ENCODE peak calls at places on chromosomes 11 and 22, in six cellular contexts. One of them, this sample, is unnamed.

GRCh38 chr11:106389096-106389495 is 311.6 kb downstream of the AASDHPPT start:
- DNase-seq in HCT116: no peak
- DNase-seq in astrocyte: peak
- DNase-seq in heart left ventricle: no peak
- DNase-seq in right atrium auricular region: no peak
- DNase-seq in fibroblast of pulmonary artery: peak
- DNase-seq in this sample: peak

GRCh38 chr11:66136752-66137123 is 66.7 kb downstream of the PACS1 start:
- DNase-seq in HCT116: no peak
- DNase-seq in astrocyte: peak
- DNase-seq in heart left ventricle: no peak
- DNase-seq in right atrium auricular region: no peak
- DNase-seq in fibroblast of pulmonary artery: peak
- DNase-seq in this sample: peak

GRCh38 chr11:32072872-32073661 is 17.8 kb upstream of the RCN1 start:
- DNase-seq in HCT116: no peak
- DNase-seq in astrocyte: no peak
- DNase-seq in heart left ventricle: no peak
- DNase-seq in right atrium auricular region: no peak
- DNase-seq in fibroblast of pulmonary artery: no peak
- DNase-seq in this sample: no peak

GRCh38 chr11:116211166-116211565 is 561.6 kb downstream of the BUD13 start:
- DNase-seq in HCT116: no peak
- DNase-seq in astrocyte: no peak
- DNase-seq in heart left ventricle: no peak
- DNase-seq in right atrium auricular region: no peak
- DNase-seq in fibroblast of pulmonary artery: no peak
- DNase-seq in this sample: no peak

GRCh38 chr11:34599406-34599901 is 21.4 kb upstream of the EHF start:
- DNase-seq in HCT116: peak
- DNase-seq in astrocyte: peak
- DNase-seq in heart left ventricle: no peak
- DNase-seq in right atrium auricular region: no peak
- DNase-seq in fibroblast of pulmonary artery: peak
- DNase-seq in this sample: peak

GRCh38 chr11:32643526-32643925 is 59.9 kb downstream of the EIF3M start:
- DNase-seq in HCT116: no peak
- DNase-seq in astrocyte: peak
- DNase-seq in heart left ventricle: no peak
- DNase-seq in right atrium auricular region: no peak
- DNase-seq in fibroblast of pulmonary artery: peak
- DNase-seq in this sample: peak

GRCh38 chr11:108324587-108324986 is 101.7 kb downstream of the ATM start:
- DNase-seq in HCT116: no peak
- DNase-seq in astrocyte: peak
- DNase-seq in heart left ventricle: no peak
- DNase-seq in right atrium auricular region: no peak
- DNase-seq in fibroblast of pulmonary artery: peak
- DNase-seq in this sample: no peak

GRCh38 chr11:37371346-37371970 is 773.4 kb upstream of the RAG2 start:
- DNase-seq in HCT116: no peak
- DNase-seq in astrocyte: no peak
- DNase-seq in heart left ventricle: no peak
- DNase-seq in right atrium auricular region: no peak
- DNase-seq in fibroblast of pulmonary artery: no peak
- DNase-seq in this sample: no peak

GRCh38 chr11:76408171-76408965 is 27.2 kb downstream of the GVQW3 start:
- DNase-seq in HCT116: no peak
- DNase-seq in astrocyte: no peak
- DNase-seq in heart left ventricle: no peak
- DNase-seq in right atrium auricular region: no peak
- DNase-seq in fibroblast of pulmonary artery: no peak
- DNase-seq in this sample: no peak

GRCh38 chr22:44828193-44828592 is 75.8 kb downstream of the ARHGAP8 start:
- DNase-seq in HCT116: no peak
- DNase-seq in astrocyte: no peak
- DNase-seq in heart left ventricle: no peak
- DNase-seq in right atrium auricular region: no peak
- DNase-seq in fibroblast of pulmonary artery: no peak
- DNase-seq in this sample: no peak

GRCh38 chr22:40443675-40444482 is 73.5 kb downstream of the SGSM3 start:
- DNase-seq in HCT116: no peak
- DNase-seq in astrocyte: no peak
- DNase-seq in heart left ventricle: no peak
- DNase-seq in right atrium auricular region: peak
- DNase-seq in fibroblast of pulmonary artery: no peak
- DNase-seq in this sample: no peak

GRCh38 chr11:23732026-23732425 is 764.8 kb upstream of the LUZP2 start:
- DNase-seq in HCT116: no peak
- DNase-seq in astrocyte: peak
- DNase-seq in heart left ventricle: no peak
- DNase-seq in right atrium auricular region: no peak
- DNase-seq in fibroblast of pulmonary artery: peak
- DNase-seq in this sample: peak

GRCh38 chr22:38706101-38706884 is 549 bp downstream of the GTPBP1 start:
- DNase-seq in HCT116: no peak
- DNase-seq in astrocyte: no peak
- DNase-seq in heart left ventricle: peak
- DNase-seq in right atrium auricular region: peak
- DNase-seq in fibroblast of pulmonary artery: peak
- DNase-seq in this sample: no peak

GRCh38 chr11:59557940-59558643 is 46.8 kb downstream of the OR4D9 start:
- DNase-seq in HCT116: no peak
- DNase-seq in astrocyte: no peak
- DNase-seq in heart left ventricle: no peak
- DNase-seq in right atrium auricular region: no peak
- DNase-seq in fibroblast of pulmonary artery: no peak
- DNase-seq in this sample: no peak

GRCh38 chr22:30438559-30438958 is 13.0 kb downstream of the MTFP1 start:
- DNase-seq in HCT116: no peak
- DNase-seq in astrocyte: no peak
- DNase-seq in heart left ventricle: no peak
- DNase-seq in right atrium auricular region: no peak
- DNase-seq in fibroblast of pulmonary artery: no peak
- DNase-seq in this sample: no peak

GRCh38 chr22:21446827-21447690 is 20.1 kb upstream of the TMEM191C start:
- DNase-seq in HCT116: no peak
- DNase-seq in astrocyte: no peak
- DNase-seq in heart left ventricle: no peak
- DNase-seq in right atrium auricular region: peak
- DNase-seq in fibroblast of pulmonary artery: no peak
- DNase-seq in this sample: no peak

GRCh38 chr22:50571264-50572175 is 6.7 kb downstream of the CPT1B start:
- DNase-seq in HCT116: no peak
- DNase-seq in astrocyte: no peak
- DNase-seq in heart left ventricle: peak
- DNase-seq in right atrium auricular region: no peak
- DNase-seq in fibroblast of pulmonary artery: no peak
- DNase-seq in this sample: no peak

GRCh38 chr11:83278351-83278750 is 7.8 kb downstream of the CCDC90B start:
- DNase-seq in HCT116: no peak
- DNase-seq in astrocyte: peak
- DNase-seq in heart left ventricle: no peak
- DNase-seq in right atrium auricular region: no peak
- DNase-seq in fibroblast of pulmonary artery: peak
- DNase-seq in this sample: no peak

GRCh38 chr11:66015094-66015881 is 3.5 kb downstream of the CST6 start:
- DNase-seq in HCT116: peak
- DNase-seq in astrocyte: peak
- DNase-seq in heart left ventricle: peak
- DNase-seq in right atrium auricular region: no peak
- DNase-seq in fibroblast of pulmonary artery: peak
- DNase-seq in this sample: no peak

GRCh38 chr22:48379371-48379770 is 1448.3 kb downstream of the BRD1 start:
- DNase-seq in HCT116: no peak
- DNase-seq in astrocyte: no peak
- DNase-seq in heart left ventricle: no peak
- DNase-seq in right atrium auricular region: no peak
- DNase-seq in fibroblast of pulmonary artery: no peak
- DNase-seq in this sample: no peak

GRCh38 chr22:29816980-29817379 is 21.1 kb downstream of the ASCC2 start:
- DNase-seq in HCT116: no peak
- DNase-seq in astrocyte: no peak
- DNase-seq in heart left ventricle: no peak
- DNase-seq in right atrium auricular region: no peak
- DNase-seq in fibroblast of pulmonary artery: no peak
- DNase-seq in this sample: no peak

GRCh38 chr11:64694026-64694755 is 28.8 kb downstream of the NRXN2 start:
- DNase-seq in HCT116: no peak
- DNase-seq in astrocyte: no peak
- DNase-seq in heart left ventricle: no peak
- DNase-seq in right atrium auricular region: no peak
- DNase-seq in fibroblast of pulmonary artery: no peak
- DNase-seq in this sample: no peak

GRCh38 chr11:36149538-36150242 is 139.5 kb downstream of the COMMD9 start:
- DNase-seq in HCT116: peak
- DNase-seq in astrocyte: peak
- DNase-seq in heart left ventricle: peak
- DNase-seq in right atrium auricular region: peak
- DNase-seq in fibroblast of pulmonary artery: peak
- DNase-seq in this sample: peak

GRCh38 chr11:129696309-129696989 is 119.2 kb upstream of the TMEM45B start:
- DNase-seq in HCT116: no peak
- DNase-seq in astrocyte: no peak
- DNase-seq in heart left ventricle: no peak
- DNase-seq in right atrium auricular region: no peak
- DNase-seq in fibroblast of pulmonary artery: no peak
- DNase-seq in this sample: no peak

GRCh38 chr11:129691154-129691553 is 124.5 kb upstream of the TMEM45B start:
- DNase-seq in HCT116: no peak
- DNase-seq in astrocyte: no peak
- DNase-seq in heart left ventricle: no peak
- DNase-seq in right atrium auricular region: no peak
- DNase-seq in fibroblast of pulmonary artery: no peak
- DNase-seq in this sample: no peak

GRCh38 chr11:129695543-129696308 is 119.9 kb upstream of the TMEM45B start:
- DNase-seq in HCT116: peak
- DNase-seq in astrocyte: peak
- DNase-seq in heart left ventricle: peak
- DNase-seq in right atrium auricular region: no peak
- DNase-seq in fibroblast of pulmonary artery: peak
- DNase-seq in this sample: peak

GRCh38 chr11:129694966-129695365 is 120.7 kb upstream of the TMEM45B start:
- DNase-seq in HCT116: no peak
- DNase-seq in astrocyte: peak
- DNase-seq in heart left ventricle: no peak
- DNase-seq in right atrium auricular region: no peak
- DNase-seq in fibroblast of pulmonary artery: no peak
- DNase-seq in this sample: peak

DNA sequence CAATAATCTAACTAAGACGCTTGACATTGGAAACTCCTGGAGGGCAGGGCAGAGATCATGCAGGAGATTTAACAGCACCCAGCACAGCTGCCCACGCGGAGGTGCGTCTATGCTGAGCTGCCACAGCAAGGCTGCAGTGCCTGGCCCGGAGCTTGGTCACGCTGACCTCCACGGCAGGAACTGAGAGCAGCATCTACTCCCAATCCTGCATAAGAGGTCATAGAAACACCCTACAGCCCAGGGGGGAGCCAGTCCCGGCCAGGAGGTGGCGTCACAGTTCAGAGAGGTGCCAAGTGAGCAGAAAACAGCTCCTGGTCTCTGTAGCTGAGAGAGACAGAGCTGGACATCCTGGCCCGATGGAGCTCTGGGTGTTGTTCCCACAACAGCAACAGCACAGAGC is 121.1 kb upstream of the TMEM45B start:
- DNase-seq in HCT116: no peak
- DNase-seq in astrocyte: no peak
- DNase-seq in heart left ventricle: no peak
- DNase-seq in right atrium auricular region: no peak
- DNase-seq in fibroblast of pulmonary artery: no peak
- DNase-seq in this sample: no peak
- TF ChIP-seq CTCF in HCT116: peak
- TF ChIP-seq CTCF in astrocyte: no peak
- TF ChIP-seq CTCF in heart left ventricle: no peak
- TF ChIP-seq CTCF in right atrium auricular region: no peak
- TF ChIP-seq CTCF in fibroblast of pulmonary artery: no peak
- TF ChIP-seq CTCF in this sample: peak

GRCh38 chr11:44300881-44301855 is 8.8 kb downstream of the ALX4 start:
- DNase-seq in HCT116: no peak
- DNase-seq in astrocyte: no peak
- DNase-seq in heart left ventricle: no peak
- DNase-seq in right atrium auricular region: no peak
- DNase-seq in fibroblast of pulmonary artery: no peak
- DNase-seq in this sample: no peak
- TF ChIP-seq CTCF in HCT116: no peak
- TF ChIP-seq CTCF in astrocyte: no peak
- TF ChIP-seq CTCF in heart left ventricle: no peak
- TF ChIP-seq CTCF in right atrium auricular region: no peak
- TF ChIP-seq CTCF in fibroblast of pulmonary artery: no peak
- TF ChIP-seq CTCF in this sample: no peak

GRCh38 chr11:45062974-45063635 is 83.3 kb upstream of the PRDM11 start:
- DNase-seq in HCT116: no peak
- DNase-seq in astrocyte: no peak
- DNase-seq in heart left ventricle: no peak
- DNase-seq in right atrium auricular region: no peak
- DNase-seq in fibroblast of pulmonary artery: no peak
- DNase-seq in this sample: no peak
- TF ChIP-seq CTCF in HCT116: no peak
- TF ChIP-seq CTCF in astrocyte: no peak
- TF ChIP-seq CTCF in heart left ventricle: no peak
- TF ChIP-seq CTCF in right atrium auricular region: no peak
- TF ChIP-seq CTCF in fibroblast of pulmonary artery: no peak
- TF ChIP-seq CTCF in this sample: no peak

GRCh38 chr22:28799125-28799833 is 1.1 kb downstream of the XBP1 start:
- DNase-seq in HCT116: peak
- DNase-seq in astrocyte: peak
- DNase-seq in heart left ventricle: peak
- DNase-seq in right atrium auricular region: peak
- DNase-seq in fibroblast of pulmonary artery: peak
- DNase-seq in this sample: peak

GRCh38 chr22:28801845-28802594 is 1.7 kb upstream of the XBP1 start:
- DNase-seq in HCT116: no peak
- DNase-seq in astrocyte: no peak
- DNase-seq in heart left ventricle: no peak
- DNase-seq in right atrium auricular region: no peak
- DNase-seq in fibroblast of pulmonary artery: no peak
- DNase-seq in this sample: no peak

GRCh38 chr22:28800308-28801041 is at the start of gene XBP1:
- DNase-seq in HCT116: peak
- DNase-seq in astrocyte: peak
- DNase-seq in heart left ventricle: peak
- DNase-seq in right atrium auricular region: peak
- DNase-seq in fibroblast of pulmonary artery: peak
- DNase-seq in this sample: peak

GRCh38 chr22:28799834-28800307 is 498 bp downstream of the XBP1 start:
- DNase-seq in HCT116: no peak
- DNase-seq in astrocyte: peak
- DNase-seq in heart left ventricle: peak
- DNase-seq in right atrium auricular region: peak
- DNase-seq in fibroblast of pulmonary artery: peak
- DNase-seq in this sample: peak

DNA sequence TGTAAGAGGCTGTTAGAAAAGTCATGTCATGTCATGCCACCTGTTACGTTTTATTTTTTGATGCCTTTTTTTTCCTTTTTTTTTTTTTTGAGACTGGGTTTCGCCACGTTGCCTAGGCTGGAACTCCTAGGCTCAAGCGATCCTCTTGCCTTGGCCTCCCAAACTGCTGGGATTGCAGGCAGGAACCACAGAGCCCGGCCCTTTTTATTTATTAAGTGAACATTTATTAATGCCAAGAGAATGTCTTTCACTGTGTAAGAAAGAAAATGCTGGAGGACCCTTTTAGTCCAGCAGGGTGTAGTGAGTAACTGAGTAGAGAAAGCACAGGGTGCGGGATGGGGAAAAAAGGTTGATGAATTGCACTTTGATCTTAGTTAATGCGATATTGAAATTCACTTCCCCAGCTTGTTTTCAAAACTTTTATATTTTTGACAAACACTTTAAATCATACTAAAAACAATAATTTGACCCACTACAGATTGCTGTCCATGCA is 2.3 kb upstream of the XBP1 start:
- DNase-seq in HCT116: no peak
- DNase-seq in astrocyte: no peak
- DNase-seq in heart left ventricle: no peak
- DNase-seq in right atrium auricular region: no peak
- DNase-seq in fibroblast of pulmonary artery: no peak
- DNase-seq in this sample: no peak
- TF ChIP-seq CTCF in HCT116: no peak
- TF ChIP-seq CTCF in astrocyte: no peak
- TF ChIP-seq CTCF in heart left ventricle: no peak
- TF ChIP-seq CTCF in right atrium auricular region: no peak
- TF ChIP-seq CTCF in fibroblast of pulmonary artery: no peak
- TF ChIP-seq CTCF in this sample: peak